ENCODE peak calls at places on chromosomes 2 and 18, in nine cellular contexts. S is endothelial cell of umbilical vein, B is upper lobe of right lung, W is RWPE2, Y is IMR-90, Q is A549, I is GM12878, M is neural progenitor cell, H is spleen. X is an unnamed sample.
A peak's percentile ranks its signal among the peaks of the same experiment; 100 is the strongest.

GRCh38 chr2:46320141-46320567 is 22.9 kb downstream of the EPAS1 start:
- DNase-seq in B (no peak), S (no peak), Y (no peak), Q (no peak), W (no peak), M (no peak), H (no peak), I (no peak), X (no peak)

GRCh38 chr2:170530803-170531564 is 184.2 kb upstream of the SP5 start:
- DNase-seq in Y (no peak), B (no peak), W (no peak), M (no peak), S (no peak), Q (no peak), H (no peak), I (no peak), X (no peak)

GRCh38 chr2:54845514-54845913 is 122.1 kb downstream of the EML6 start:
- DNase-seq in I (peak; percentile 5), Q (no peak), S (no peak), Y (peak; percentile 65), H (no peak), B (no peak), W (no peak), M (no peak), X (no peak)

GRCh38 chr2:233379441-233379840 is 25.1 kb downstream of the DGKD start:
- DNase-seq in B (no peak), Y (no peak), I (no peak), S (no peak), Q (no peak), M (no peak), H (no peak), W (no peak), X (no peak)

GRCh38 chr2:20156051-20156730 is 68.7 kb downstream of the SDC1 start:
- DNase-seq in B (no peak), I (no peak), Q (no peak), H (no peak), W (no peak), S (no peak), M (no peak), Y (no peak), X (no peak)

GRCh38 chr2:172398444-172398843 is 28.9 kb upstream of the ITGA6 start:
- DNase-seq in M (no peak), W (no peak), Q (no peak), S (no peak), H (no peak), I (no peak), B (no peak), Y (no peak), X (no peak)

GRCh38 chr18:63131106-63131943 is 188.2 kb downstream of the BCL2 start:
- DNase-seq in S (peak; percentile 52), Y (peak; percentile 59), H (no peak), Q (peak; percentile 16), B (no peak), I (no peak), M (peak; percentile 64), W (no peak), X (peak; percentile 32)

GRCh38 chr2:8094571-8094970 is 587.3 kb upstream of the ID2 start:
- DNase-seq in Y (no peak), B (no peak), S (no peak), M (no peak), H (no peak), I (no peak), W (no peak), Q (no peak), X (no peak)

GRCh38 chr2:109612991-109613921 is 510 bp downstream of the SEPTIN10 start:
- DNase-seq in W (no peak), S (peak; percentile 72), I (no peak), M (peak; percentile 78), B (no peak), Y (peak; percentile 61), H (no peak), Q (no peak), X (no peak)

GRCh38 chr2:239942090-239942489 is 83.1 kb downstream of the NDUFA10 start:
- DNase-seq in W (peak; percentile 10), B (peak; percentile 25), I (no peak), H (peak; percentile 71), M (no peak), S (no peak), Q (no peak), Y (no peak), X (no peak)

DNA sequence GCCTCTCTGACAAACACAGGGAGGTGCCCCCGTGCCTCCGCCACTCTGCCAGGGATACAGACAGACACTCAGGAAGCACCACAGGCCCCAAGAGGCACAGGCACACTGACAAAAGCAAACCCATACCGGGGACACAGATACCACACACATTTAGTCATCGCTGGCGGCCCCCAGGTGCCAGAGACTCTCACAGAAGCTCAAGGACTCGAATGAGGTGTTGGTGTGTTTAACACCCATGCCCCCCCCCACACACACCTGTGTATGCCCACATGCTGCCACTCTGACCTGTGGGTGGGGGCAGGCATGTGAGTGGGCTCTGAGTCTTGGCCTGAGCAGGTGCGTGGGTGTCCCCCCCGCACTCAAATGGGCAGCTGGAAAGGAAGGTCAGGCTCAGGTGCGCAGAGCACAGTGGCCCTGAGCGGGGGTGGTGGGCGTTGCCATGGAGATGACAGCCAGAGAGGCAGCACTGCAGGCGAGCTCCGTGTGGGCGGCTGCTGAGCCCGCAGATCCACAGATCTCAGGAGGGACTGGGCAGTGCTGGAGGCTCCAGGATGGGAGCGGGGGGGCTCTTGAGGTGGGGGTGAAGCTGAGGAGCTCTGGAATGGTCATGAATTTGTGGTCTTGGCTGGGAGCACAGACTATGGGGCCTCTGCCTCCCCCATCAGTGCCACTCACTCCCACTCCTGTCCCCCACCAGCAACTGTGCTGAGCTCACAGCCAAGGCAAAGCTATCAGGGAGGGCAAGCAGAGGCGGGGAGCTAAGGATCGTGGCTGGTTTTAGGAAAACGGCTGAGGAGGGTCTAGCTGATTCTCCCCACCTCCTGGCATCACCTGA is 73.9 kb upstream of the TAF1B start:
- DNase-seq in Q (no peak), H (no peak), I (no peak), B (peak; percentile 65), W (no peak), Y (peak; percentile 29), S (no peak), M (peak; percentile 67), X (no peak)
- H3K4me1 ChIP-seq in Q (peaks cover 25% of the 10 kb centered on the region), H (peaks cover 35% of the 10 kb centered on the region), I (peaks cover 13% of the 10 kb centered on the region), B (peaks cover 18% of the 10 kb centered on the region), W (peaks cover 5% of the 10 kb centered on the region), Y (peaks cover 9% of the 10 kb centered on the region), S (no peaks in the 10 kb centered on the region), M (peaks cover 23% of the 10 kb centered on the region), X (no peaks in the 10 kb centered on the region)

DNA sequence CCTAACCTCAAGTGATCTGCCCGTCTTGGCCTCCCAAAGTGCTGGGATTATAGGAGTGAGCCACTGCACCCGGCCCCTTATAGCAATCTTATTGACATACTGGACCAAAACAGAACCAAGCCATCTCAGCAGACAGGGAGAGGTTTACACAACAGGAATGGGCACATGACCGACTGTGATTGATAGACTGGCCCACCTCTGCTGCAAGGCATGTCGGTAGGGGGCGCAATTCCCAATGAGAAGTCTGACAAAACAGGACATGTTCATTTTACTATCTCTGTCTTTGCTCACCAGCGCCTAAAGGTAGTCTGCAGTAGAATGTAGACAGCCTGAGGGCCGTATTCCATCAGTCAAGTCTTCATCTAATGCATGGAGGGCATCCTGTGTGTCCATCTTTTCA is 2.0 kb downstream of the LYPD6B start:
- DNase-seq in Y (no peak), B (no peak), Q (peak; percentile 6), I (no peak), H (no peak), W (no peak), M (peak; percentile 47), S (peak; percentile 14), X (no peak)
- TF ChIP-seq CTCF in Y (peak; percentile 33), B (peak; percentile 47), Q (no peak), I (peak; percentile 78), H (no peak), W (peak; percentile 32), M (peak; percentile 68), S (peak; percentile 43), X (no peak)

DNA sequence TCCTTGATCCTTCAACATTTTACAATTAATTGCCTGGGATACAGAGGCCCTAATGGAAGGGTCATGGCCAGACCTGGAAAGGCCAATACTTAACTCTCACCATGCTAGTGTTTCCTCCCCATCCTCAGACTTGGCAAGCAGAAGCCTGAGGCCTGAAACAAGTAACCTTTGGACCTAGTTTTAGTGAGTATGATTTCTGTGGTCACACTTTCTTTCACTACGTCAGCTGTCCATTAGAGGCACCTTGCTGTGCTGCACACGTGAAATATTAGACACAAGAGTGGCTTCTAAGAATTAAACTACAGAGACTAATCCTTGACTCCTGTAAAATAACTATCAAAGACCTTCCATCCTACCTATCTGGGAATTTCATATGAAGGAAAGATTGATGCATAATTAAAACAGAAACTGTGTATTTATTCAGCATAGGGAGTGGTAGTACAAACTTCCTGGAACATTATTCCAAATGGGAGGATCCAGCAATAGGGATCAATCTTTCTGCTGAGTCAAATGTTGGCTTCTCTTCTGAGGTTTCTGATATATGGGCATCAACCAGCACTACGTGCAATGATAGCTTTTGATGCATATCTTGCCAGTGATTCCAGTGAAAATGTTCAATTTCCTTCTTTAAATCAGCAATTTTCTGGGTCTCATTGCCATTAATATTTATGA is 249.7 kb downstream of the IKZF2 start:
- DNase-seq in S (no peak), W (no peak), B (no peak), H (no peak), Q (no peak), M (no peak), Y (no peak), I (no peak), X (no peak)
- H3K27ac ChIP-seq in S (no peak overlapping the region), W (peak overlapping the region; percentile 99), B (no peak overlapping the region), H (no peak overlapping the region), Q (no peak overlapping the region), M (no peak overlapping the region), Y (no peak overlapping the region), I (no peak overlapping the region), X (no peak overlapping the region)

GRCh38 chr2:68384485-68385107 is 19.5 kb downstream of the PLEK start:
- DNase-seq in B (no peak), Q (no peak), S (no peak), H (no peak), W (no peak), Y (no peak), M (no peak), I (no peak), X (no peak)

GRCh38 chr2:68387408-68388350 is 22.6 kb downstream of the PLEK start:
- DNase-seq in W (no peak), H (no peak), Y (no peak), S (no peak), Q (no peak), M (no peak), I (peak; percentile 95), B (no peak), X (no peak)

GRCh38 chr2:68385232-68385906 is 20.3 kb downstream of the PLEK start:
- DNase-seq in Q (no peak), B (no peak), Y (no peak), W (no peak), S (no peak), M (peak; percentile 21), I (peak; percentile 95), H (peak; percentile 84), X (no peak)

GRCh38 chr2:68385907-68386287 is 20.8 kb downstream of the PLEK start:
- DNase-seq in I (no peak), W (no peak), Y (no peak), M (no peak), H (no peak), S (no peak), B (no peak), Q (no peak), X (no peak)

DNA sequence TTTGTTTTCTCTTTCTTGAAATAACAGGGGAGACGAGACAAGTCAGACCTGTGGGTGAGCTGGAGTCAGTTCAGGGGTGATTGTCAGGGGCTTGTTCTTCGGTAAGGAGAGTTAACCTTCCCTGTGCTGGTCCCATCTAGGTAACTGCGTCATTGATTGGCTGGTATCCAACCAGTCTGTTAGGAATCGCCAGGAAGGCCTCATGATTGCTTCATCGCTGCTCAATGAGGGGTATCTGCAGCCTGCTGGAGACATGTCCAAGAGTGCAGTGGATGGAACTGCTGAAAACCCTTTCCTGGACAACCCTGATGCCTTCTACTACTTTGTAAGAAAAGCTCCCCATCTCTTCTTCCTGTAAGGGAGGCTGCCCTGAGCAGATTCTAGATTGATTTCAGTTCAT is 21.3 kb downstream of the PLEK start:
- DNase-seq in S (no peak), Q (no peak), Y (no peak), M (no peak), H (no peak), W (no peak), I (no peak), B (no peak), X (no peak)
- H3K4me1 ChIP-seq in S (no peaks in the 10 kb centered on the region), Q (no peaks in the 10 kb centered on the region), Y (no peaks in the 10 kb centered on the region), M (peaks cover 12% of the 10 kb centered on the region), H (peaks cover 100% of the 10 kb centered on the region), W (no peaks in the 10 kb centered on the region), I (peaks cover 80% of the 10 kb centered on the region), B (peaks cover 25% of the 10 kb centered on the region), X (peaks cover 42% of the 10 kb centered on the region)